ENCODE peak calls at places on chromosomes 5 and 9, in eight cellular contexts. One of them, this sample, is unnamed. For H3K4me1, the result is how much of the 10 kb centered on the place peaks cover.

GRCh38 chr9:96596601-96597111 is 23.0 kb downstream of the CDC14B start:
- DNase-seq in GM23338: no peak
- DNase-seq in thyroid gland: no peak
- DNase-seq in naive thymus-derived CD4-positive, alpha-beta T cell: no peak
- DNase-seq in IMR-90: no peak
- DNase-seq in upper lobe of right lung: no peak
- DNase-seq in tibial artery: no peak
- DNase-seq in esophagus squamous epithelium: no peak
- DNase-seq in this sample: no peak

GRCh38 chr5:66617223-66617861 is 21.1 kb downstream of the MAST4 start:
- DNase-seq in GM23338: no peak
- DNase-seq in thyroid gland: no peak
- DNase-seq in naive thymus-derived CD4-positive, alpha-beta T cell: no peak
- DNase-seq in IMR-90: no peak
- DNase-seq in upper lobe of right lung: no peak
- DNase-seq in tibial artery: no peak
- DNase-seq in esophagus squamous epithelium: no peak
- DNase-seq in this sample: no peak

GRCh38 chr9:123686131-123686848 is 243.6 kb downstream of the DENND1A start:
- DNase-seq in GM23338: no peak
- DNase-seq in thyroid gland: peak
- DNase-seq in naive thymus-derived CD4-positive, alpha-beta T cell: no peak
- DNase-seq in IMR-90: peak
- DNase-seq in upper lobe of right lung: no peak
- DNase-seq in tibial artery: no peak
- DNase-seq in esophagus squamous epithelium: no peak
- DNase-seq in this sample: no peak

GRCh38 chr9:86700601-86701000 is 246.7 kb downstream of the GAS1 start:
- DNase-seq in GM23338: no peak
- DNase-seq in thyroid gland: no peak
- DNase-seq in naive thymus-derived CD4-positive, alpha-beta T cell: no peak
- DNase-seq in IMR-90: peak
- DNase-seq in upper lobe of right lung: no peak
- DNase-seq in tibial artery: no peak
- DNase-seq in esophagus squamous epithelium: no peak
- DNase-seq in this sample: no peak

GRCh38 chr5:157283434-157283833 is 17.5 kb downstream of the CYFIP2 start:
- DNase-seq in GM23338: no peak
- DNase-seq in thyroid gland: no peak
- DNase-seq in naive thymus-derived CD4-positive, alpha-beta T cell: peak
- DNase-seq in IMR-90: no peak
- DNase-seq in upper lobe of right lung: no peak
- DNase-seq in tibial artery: no peak
- DNase-seq in esophagus squamous epithelium: no peak
- DNase-seq in this sample: peak

GRCh38 chr5:160894-161540 is 30.3 kb upstream of the LRRC14B start:
- DNase-seq in GM23338: no peak
- DNase-seq in thyroid gland: no peak
- DNase-seq in naive thymus-derived CD4-positive, alpha-beta T cell: no peak
- DNase-seq in IMR-90: no peak
- DNase-seq in upper lobe of right lung: peak
- DNase-seq in tibial artery: no peak
- DNase-seq in esophagus squamous epithelium: no peak
- DNase-seq in this sample: peak

GRCh38 chr9:133406480-133407307 is 11.1 kb downstream of the REXO4 start:
- DNase-seq in GM23338: peak
- DNase-seq in thyroid gland: peak
- DNase-seq in naive thymus-derived CD4-positive, alpha-beta T cell: peak
- DNase-seq in IMR-90: peak
- DNase-seq in upper lobe of right lung: peak
- DNase-seq in tibial artery: peak
- DNase-seq in esophagus squamous epithelium: no peak
- DNase-seq in this sample: peak

GRCh38 chr5:175464414-175465233 is 13.7 kb upstream of the SFXN1 start:
- DNase-seq in GM23338: peak
- DNase-seq in thyroid gland: peak
- DNase-seq in naive thymus-derived CD4-positive, alpha-beta T cell: peak
- DNase-seq in IMR-90: peak
- DNase-seq in upper lobe of right lung: no peak
- DNase-seq in tibial artery: peak
- DNase-seq in esophagus squamous epithelium: no peak
- DNase-seq in this sample: no peak

GRCh38 chr9:79577969-79578723 is 6.4 kb downstream of the TLE4 start:
- DNase-seq in GM23338: no peak
- DNase-seq in thyroid gland: no peak
- DNase-seq in naive thymus-derived CD4-positive, alpha-beta T cell: no peak
- DNase-seq in IMR-90: peak
- DNase-seq in upper lobe of right lung: no peak
- DNase-seq in tibial artery: no peak
- DNase-seq in esophagus squamous epithelium: no peak
- DNase-seq in this sample: no peak
- H3K4me3 ChIP-seq in GM23338: no peak
- H3K4me3 ChIP-seq in thyroid gland: no peak
- H3K4me3 ChIP-seq in naive thymus-derived CD4-positive, alpha-beta T cell: no peak
- H3K4me3 ChIP-seq in IMR-90: no peak
- H3K4me3 ChIP-seq in upper lobe of right lung: no peak
- H3K4me3 ChIP-seq in tibial artery: peak
- H3K4me3 ChIP-seq in esophagus squamous epithelium: no peak
- H3K4me3 ChIP-seq in this sample: no peak

GRCh38 chr5:53362521-53362941 is 117.9 kb upstream of the FST start:
- DNase-seq in GM23338: no peak
- DNase-seq in thyroid gland: no peak
- DNase-seq in naive thymus-derived CD4-positive, alpha-beta T cell: no peak
- DNase-seq in IMR-90: peak
- DNase-seq in upper lobe of right lung: no peak
- DNase-seq in tibial artery: no peak
- DNase-seq in esophagus squamous epithelium: no peak
- DNase-seq in this sample: no peak
- H3K4me1 ChIP-seq in GM23338: under half
- H3K4me1 ChIP-seq in thyroid gland: under half
- H3K4me1 ChIP-seq in naive thymus-derived CD4-positive, alpha-beta T cell: under half
- H3K4me1 ChIP-seq in IMR-90: under half
- H3K4me1 ChIP-seq in upper lobe of right lung: under half
- H3K4me1 ChIP-seq in tibial artery: under half
- H3K4me1 ChIP-seq in esophagus squamous epithelium: under half
- H3K4me1 ChIP-seq in this sample: under half

DNA sequence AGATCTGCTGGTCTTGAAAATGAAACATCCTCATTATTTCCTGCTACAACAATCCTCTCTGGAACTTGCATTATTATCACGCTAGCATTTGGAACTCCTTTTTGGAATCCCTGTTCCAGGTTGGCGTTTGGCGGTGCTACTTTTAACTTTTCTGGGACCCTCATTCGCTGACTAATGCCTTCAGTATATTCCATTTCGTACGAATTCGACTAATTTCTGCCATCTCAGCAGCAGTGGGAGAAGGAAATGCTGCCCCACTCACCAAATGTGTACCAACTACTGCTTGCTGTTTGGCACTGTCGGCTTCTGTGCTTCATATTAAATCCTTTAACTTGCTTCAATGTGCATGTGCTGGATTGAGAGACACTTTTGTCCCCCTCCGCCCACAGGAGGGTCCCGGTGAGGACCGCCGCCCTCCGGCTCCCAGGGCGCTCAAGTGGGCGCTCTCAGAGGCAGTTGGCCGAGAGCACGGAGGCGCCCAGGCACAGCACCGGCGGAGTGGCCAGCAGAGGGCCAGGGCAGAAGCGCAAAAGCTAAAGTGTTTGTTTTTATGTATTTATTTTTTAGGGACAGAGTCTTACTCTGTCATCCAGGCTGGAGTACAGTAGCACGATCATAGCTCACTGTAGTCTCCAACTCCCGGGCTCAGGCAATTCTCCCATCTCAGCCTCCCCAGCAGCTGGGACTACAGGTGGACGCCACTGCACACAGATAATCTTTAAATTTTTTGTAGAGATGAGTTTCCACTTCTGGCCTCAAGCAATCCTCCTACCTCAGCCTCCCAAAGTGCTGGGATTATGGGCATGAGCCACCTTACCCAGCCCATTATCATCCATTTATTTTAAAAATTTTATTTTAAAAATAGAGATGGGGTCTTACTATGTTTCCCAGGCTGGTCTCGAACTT is 11.9 kb downstream of the PDE6A start:
- DNase-seq in GM23338: peak
- DNase-seq in thyroid gland: peak
- DNase-seq in naive thymus-derived CD4-positive, alpha-beta T cell: no peak
- DNase-seq in IMR-90: no peak
- DNase-seq in upper lobe of right lung: no peak
- DNase-seq in tibial artery: no peak
- DNase-seq in esophagus squamous epithelium: no peak
- DNase-seq in this sample: peak
- H3K4me3 ChIP-seq in GM23338: no peak
- H3K4me3 ChIP-seq in thyroid gland: no peak
- H3K4me3 ChIP-seq in naive thymus-derived CD4-positive, alpha-beta T cell: no peak
- H3K4me3 ChIP-seq in IMR-90: no peak
- H3K4me3 ChIP-seq in upper lobe of right lung: peak
- H3K4me3 ChIP-seq in tibial artery: peak
- H3K4me3 ChIP-seq in esophagus squamous epithelium: no peak
- H3K4me3 ChIP-seq in this sample: no peak

GRCh38 chr5:88758584-88758983 is 124.4 kb downstream of the MEF2C start:
- DNase-seq in GM23338: no peak
- DNase-seq in thyroid gland: no peak
- DNase-seq in naive thymus-derived CD4-positive, alpha-beta T cell: no peak
- DNase-seq in IMR-90: no peak
- DNase-seq in upper lobe of right lung: no peak
- DNase-seq in tibial artery: no peak
- DNase-seq in esophagus squamous epithelium: no peak
- DNase-seq in this sample: no peak
- H3K4me1 ChIP-seq in GM23338: under half
- H3K4me1 ChIP-seq in thyroid gland: under half
- H3K4me1 ChIP-seq in naive thymus-derived CD4-positive, alpha-beta T cell: under half
- H3K4me1 ChIP-seq in IMR-90: under half
- H3K4me1 ChIP-seq in upper lobe of right lung: under half
- H3K4me1 ChIP-seq in tibial artery: under half
- H3K4me1 ChIP-seq in esophagus squamous epithelium: under half
- H3K4me1 ChIP-seq in this sample: under half

GRCh38 chr9:69453746-69454145 is 128.7 kb downstream of the ENTREP1 start:
- DNase-seq in GM23338: no peak
- DNase-seq in thyroid gland: no peak
- DNase-seq in naive thymus-derived CD4-positive, alpha-beta T cell: no peak
- DNase-seq in IMR-90: no peak
- DNase-seq in upper lobe of right lung: no peak
- DNase-seq in tibial artery: no peak
- DNase-seq in esophagus squamous epithelium: no peak
- DNase-seq in this sample: no peak

GRCh38 chr9:69455311-69455710 is 130.3 kb downstream of the ENTREP1 start:
- DNase-seq in GM23338: no peak
- DNase-seq in thyroid gland: no peak
- DNase-seq in naive thymus-derived CD4-positive, alpha-beta T cell: no peak
- DNase-seq in IMR-90: no peak
- DNase-seq in upper lobe of right lung: no peak
- DNase-seq in tibial artery: no peak
- DNase-seq in esophagus squamous epithelium: no peak
- DNase-seq in this sample: no peak

GRCh38 chr9:69460002-69460401 is 135.0 kb downstream of the ENTREP1 start:
- DNase-seq in GM23338: no peak
- DNase-seq in thyroid gland: no peak
- DNase-seq in naive thymus-derived CD4-positive, alpha-beta T cell: no peak
- DNase-seq in IMR-90: no peak
- DNase-seq in upper lobe of right lung: no peak
- DNase-seq in tibial artery: no peak
- DNase-seq in esophagus squamous epithelium: no peak
- DNase-seq in this sample: no peak

GRCh38 chr9:69454327-69454726 is 129.3 kb downstream of the ENTREP1 start:
- DNase-seq in GM23338: no peak
- DNase-seq in thyroid gland: no peak
- DNase-seq in naive thymus-derived CD4-positive, alpha-beta T cell: no peak
- DNase-seq in IMR-90: no peak
- DNase-seq in upper lobe of right lung: no peak
- DNase-seq in tibial artery: no peak
- DNase-seq in esophagus squamous epithelium: no peak
- DNase-seq in this sample: no peak

GRCh38 chr9:69456201-69456600 is 131.2 kb downstream of the ENTREP1 start:
- DNase-seq in GM23338: no peak
- DNase-seq in thyroid gland: no peak
- DNase-seq in naive thymus-derived CD4-positive, alpha-beta T cell: no peak
- DNase-seq in IMR-90: no peak
- DNase-seq in upper lobe of right lung: no peak
- DNase-seq in tibial artery: no peak
- DNase-seq in esophagus squamous epithelium: no peak
- DNase-seq in this sample: no peak
- H3K4me3 ChIP-seq in GM23338: no peak
- H3K4me3 ChIP-seq in thyroid gland: no peak
- H3K4me3 ChIP-seq in naive thymus-derived CD4-positive, alpha-beta T cell: no peak
- H3K4me3 ChIP-seq in IMR-90: no peak
- H3K4me3 ChIP-seq in upper lobe of right lung: no peak
- H3K4me3 ChIP-seq in tibial artery: no peak
- H3K4me3 ChIP-seq in esophagus squamous epithelium: no peak
- H3K4me3 ChIP-seq in this sample: no peak

GRCh38 chr5:142981475-142981874 is 211.3 kb downstream of the ARHGAP26 start:
- DNase-seq in GM23338: no peak
- DNase-seq in thyroid gland: no peak
- DNase-seq in naive thymus-derived CD4-positive, alpha-beta T cell: no peak
- DNase-seq in IMR-90: no peak
- DNase-seq in upper lobe of right lung: no peak
- DNase-seq in tibial artery: no peak
- DNase-seq in esophagus squamous epithelium: no peak
- DNase-seq in this sample: no peak

GRCh38 chr5:142978726-142979125 is 208.5 kb downstream of the ARHGAP26 start:
- DNase-seq in GM23338: no peak
- DNase-seq in thyroid gland: no peak
- DNase-seq in naive thymus-derived CD4-positive, alpha-beta T cell: no peak
- DNase-seq in IMR-90: peak
- DNase-seq in upper lobe of right lung: no peak
- DNase-seq in tibial artery: no peak
- DNase-seq in esophagus squamous epithelium: no peak
- DNase-seq in this sample: no peak

GRCh38 chr5:142977363-142978051 is 207.3 kb downstream of the ARHGAP26 start:
- DNase-seq in GM23338: no peak
- DNase-seq in thyroid gland: no peak
- DNase-seq in naive thymus-derived CD4-positive, alpha-beta T cell: peak
- DNase-seq in IMR-90: peak
- DNase-seq in upper lobe of right lung: no peak
- DNase-seq in tibial artery: no peak
- DNase-seq in esophagus squamous epithelium: no peak
- DNase-seq in this sample: no peak

GRCh38 chr5:142978252-142978651 is 208.1 kb downstream of the ARHGAP26 start:
- DNase-seq in GM23338: no peak
- DNase-seq in thyroid gland: no peak
- DNase-seq in naive thymus-derived CD4-positive, alpha-beta T cell: no peak
- DNase-seq in IMR-90: no peak
- DNase-seq in upper lobe of right lung: no peak
- DNase-seq in tibial artery: no peak
- DNase-seq in esophagus squamous epithelium: no peak
- DNase-seq in this sample: no peak

DNA sequence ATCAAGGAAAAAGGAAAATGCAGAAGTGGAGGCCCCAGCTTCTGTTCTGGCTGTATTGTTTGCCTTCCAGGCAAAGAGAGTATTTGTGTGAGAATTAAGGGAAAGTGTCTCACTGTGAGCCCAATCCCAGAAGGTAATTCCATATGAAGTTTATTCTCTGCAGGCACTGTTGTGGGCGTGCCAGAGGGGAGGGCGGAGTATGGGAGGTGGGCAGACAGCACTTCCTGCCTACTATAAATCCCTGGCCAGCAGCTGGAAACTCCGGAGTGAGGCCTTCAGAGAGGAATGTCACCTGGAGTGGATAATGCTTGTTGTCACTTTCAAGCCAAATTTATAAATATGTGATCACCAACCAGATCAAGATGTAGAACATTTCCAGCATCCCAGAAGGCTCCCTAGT is 209.5 kb downstream of the ARHGAP26 start:
- DNase-seq in GM23338: no peak
- DNase-seq in thyroid gland: no peak
- DNase-seq in naive thymus-derived CD4-positive, alpha-beta T cell: no peak
- DNase-seq in IMR-90: no peak
- DNase-seq in upper lobe of right lung: no peak
- DNase-seq in tibial artery: no peak
- DNase-seq in esophagus squamous epithelium: no peak
- DNase-seq in this sample: no peak
- H3K4me1 ChIP-seq in GM23338: under half
- H3K4me1 ChIP-seq in thyroid gland: under half
- H3K4me1 ChIP-seq in naive thymus-derived CD4-positive, alpha-beta T cell: under half
- H3K4me1 ChIP-seq in IMR-90: under half
- H3K4me1 ChIP-seq in upper lobe of right lung: half or more
- H3K4me1 ChIP-seq in tibial artery: under half
- H3K4me1 ChIP-seq in esophagus squamous epithelium: under half
- H3K4me1 ChIP-seq in this sample: half or more

This sample was measured in spleen.